ENCODE peak calls at places on chromosomes 4 and X, in five cellular contexts. R is lung, C is right lobe of liver, G is tibial artery, H is neural progenitor cell. M is an unnamed sample.

GRCh38 chr4:139609647-139610046 is 53.6 kb upstream of the SETD7 start:
- DNase-seq in R (no peak), C (no peak), G (no peak), H (no peak), M (peak; percentile 28)

GRCh38 chr4:81723044-81723884 is 251.6 kb upstream of the RASGEF1B start:
- DNase-seq in R (no peak), C (no peak), G (no peak), H (no peak), M (no peak)

GRCh38 chr4:13627185-13627605 is 330 bp downstream of the BOD1L1 start:
- DNase-seq in R (no peak), C (peak; percentile 59), G (no peak), H (no peak), M (no peak)

GRCh38 chrX:9785944-9786741 is at the start of gene SHROOM2:
- DNase-seq in R (no peak), C (peak; percentile 59), G (no peak), H (peak; percentile 73), M (peak; percentile 29)

GRCh38 chr4:139333046-139333445 is 30.8 kb upstream of the NDUFC1 start:
- DNase-seq in R (no peak), C (no peak), G (no peak), H (no peak), M (no peak)

GRCh38 chr4:165493359-165493758 is 114.6 kb downstream of the CPE start:
- DNase-seq in R (peak; percentile 60), C (peak; percentile 80), G (no peak), H (peak; percentile 91), M (peak; percentile 79)

GRCh38 chr4:2076908-2077534 is 17.9 kb downstream of the NAT8L start:
- DNase-seq in R (no peak), C (peak; percentile 41), G (peak; percentile 48), H (no peak), M (no peak)

GRCh38 chr4:101347267-101347556 is at the start of gene PPP3CA:
- DNase-seq in R (no peak), C (no peak), G (no peak), H (no peak), M (no peak)

GRCh38 chr4:25861422-25861926 is 1.3 kb downstream of the SEL1L3 start:
- DNase-seq in R (no peak), C (no peak), G (no peak), H (no peak), M (peak; percentile 67)

GRCh38 chr4:125187621-125188176 is 127.1 kb upstream of the FAT4 start:
- DNase-seq in R (no peak), C (no peak), G (no peak), H (no peak), M (peak; percentile 6)

GRCh38 chrX:105837227-105837626 is 14.9 kb downstream of the NRK start:
- DNase-seq in R (no peak), C (no peak), G (peak; percentile 79), H (peak; percentile 2), M (peak; percentile 46)

GRCh38 chrX:150238656-150239382 is 124.3 kb upstream of the MAMLD1 start:
- DNase-seq in R (peak; percentile 25), C (no peak), G (no peak), H (no peak), M (no peak)

GRCh38 chrX:69028006-69028760 is 137.1 kb downstream of the PJA1 start:
- DNase-seq in R (peak; percentile 26), C (no peak), G (no peak), H (no peak), M (no peak)

GRCh38 chr4:151992755-151993154 is 231.9 kb upstream of the GATB start:
- DNase-seq in R (no peak), C (no peak), G (no peak), H (no peak), M (no peak)

GRCh38 chrX:53086464-53086863 is 4.3 kb downstream of the TSPYL2 start:
- DNase-seq in R (peak; percentile 70), C (no peak), G (peak; percentile 86), H (no peak), M (no peak)

GRCh38 chrX:15680401-15680800 is 15.8 kb upstream of the CLTRN start:
- DNase-seq in R (no peak), C (no peak), G (no peak), H (no peak), M (peak; percentile 51)

GRCh38 chr4:132240094-132240493 is 909.0 kb upstream of the PCDH10 start:
- DNase-seq in R (no peak), C (no peak), G (no peak), H (no peak), M (no peak)

GRCh38 chr4:6682862-6683590 is 10.7 kb upstream of the S100P start:
- DNase-seq in R (no peak), C (no peak), G (no peak), H (no peak), M (no peak)

GRCh38 chr4:65971686-65972085 is 301.4 kb upstream of the EPHA5 start:
- DNase-seq in R (no peak), C (no peak), G (no peak), H (no peak), M (peak; percentile 60)

GRCh38 chrX:154074199-154074598 is 23.3 kb downstream of the MECP2 start:
- DNase-seq in R (no peak), C (no peak), G (no peak), H (no peak), M (peak; percentile 18)

DNA sequence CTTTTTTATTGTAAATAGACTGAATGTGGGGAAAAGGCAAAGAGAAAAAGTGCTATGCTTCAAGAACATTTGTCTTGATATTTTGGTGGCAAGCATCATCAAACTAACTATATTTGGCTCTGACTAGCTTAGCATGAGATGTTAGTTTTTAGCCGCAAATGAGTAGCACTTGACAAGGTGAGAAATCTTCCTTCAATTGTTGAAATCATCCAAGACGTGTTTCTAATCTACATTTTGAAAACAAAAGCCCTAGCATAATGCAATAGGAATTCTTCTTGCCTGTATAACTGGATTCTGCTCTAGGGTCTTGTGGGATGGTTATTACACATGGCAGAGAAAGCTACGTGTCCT is 92.5 kb downstream of the SORBS2 start:
- DNase-seq in R (no peak), C (no peak), G (no peak), H (no peak), M (no peak)
- H3K4me1 ChIP-seq in R (peaks cover 12% of the 10 kb centered on the region), C (no peaks in the 10 kb centered on the region), G (no peaks in the 10 kb centered on the region), H (peaks cover 15% of the 10 kb centered on the region), M (peaks cover 10% of the 10 kb centered on the region)

DNA sequence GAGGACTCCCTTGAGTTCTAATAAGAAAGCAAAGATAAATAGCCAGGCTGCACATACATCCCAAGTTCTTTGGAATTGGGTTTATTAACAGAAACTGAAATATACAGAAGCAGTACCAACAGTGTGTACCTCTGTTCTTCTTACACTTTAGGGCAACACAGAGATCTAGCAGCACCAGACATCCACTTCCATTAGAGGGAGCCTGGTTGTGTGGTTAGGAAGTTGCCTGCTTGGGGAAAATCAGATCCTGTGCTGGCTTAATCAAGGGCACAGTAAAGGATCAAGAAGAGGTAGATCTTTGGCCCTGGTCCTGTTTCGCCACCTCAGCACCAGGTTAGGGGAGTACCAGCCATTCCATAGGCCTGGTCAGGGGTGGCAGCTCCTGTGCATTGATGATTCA is 231.1 kb upstream of the ARHGAP24 start:
- DNase-seq in R (no peak), C (no peak), G (no peak), H (peak; percentile 28), M (peak; percentile 8)
- TF ChIP-seq CTCF in R (no peak), C (no peak), G (no peak), H (peak; percentile 40), M (no peak)

GRCh38 chrX:650274-650673 is 19.7 kb downstream of the SHOX start:
- DNase-seq in R (no peak), C (no peak), G (no peak), H (no peak), M (no peak)

GRCh38 chrX:646796-647195 is 16.2 kb downstream of the SHOX start:
- DNase-seq in R (no peak), C (no peak), G (no peak), H (no peak), M (no peak)

GRCh38 chrX:650801-651200 is 20.2 kb downstream of the SHOX start:
- DNase-seq in R (no peak), C (no peak), G (peak; percentile 13), H (no peak), M (no peak)

GRCh38 chrX:651922-652775 is 21.6 kb downstream of the SHOX start:
- DNase-seq in R (no peak), C (no peak), G (peak; percentile 28), H (peak; percentile 1), M (no peak)

DNA sequence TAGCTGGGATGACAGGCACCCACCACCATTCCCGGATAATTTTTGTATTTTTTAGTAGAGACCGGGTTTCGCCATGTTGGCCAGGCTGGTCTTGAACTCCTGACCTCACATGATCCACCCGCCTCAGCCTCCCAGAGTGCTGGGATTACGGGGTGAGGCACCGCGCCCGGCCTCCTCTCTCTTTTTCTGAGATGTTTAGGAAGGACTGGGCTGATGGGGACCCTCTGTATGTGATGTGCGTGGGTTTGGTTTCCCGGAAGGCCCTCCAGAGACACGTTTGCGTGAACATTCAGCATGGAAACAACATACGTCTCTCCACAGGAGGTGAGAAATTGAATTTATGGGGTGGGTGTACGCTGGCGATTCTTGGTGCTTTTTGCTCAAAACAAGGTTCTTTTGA is 18.6 kb downstream of the SHOX start:
- DNase-seq in R (no peak), C (no peak), G (no peak), H (no peak), M (no peak)
- H3K4me3 ChIP-seq in R (no peak overlapping the region), C (no peak overlapping the region), G (no peak overlapping the region), H (no peak overlapping the region), M (no peak overlapping the region)

DNA sequence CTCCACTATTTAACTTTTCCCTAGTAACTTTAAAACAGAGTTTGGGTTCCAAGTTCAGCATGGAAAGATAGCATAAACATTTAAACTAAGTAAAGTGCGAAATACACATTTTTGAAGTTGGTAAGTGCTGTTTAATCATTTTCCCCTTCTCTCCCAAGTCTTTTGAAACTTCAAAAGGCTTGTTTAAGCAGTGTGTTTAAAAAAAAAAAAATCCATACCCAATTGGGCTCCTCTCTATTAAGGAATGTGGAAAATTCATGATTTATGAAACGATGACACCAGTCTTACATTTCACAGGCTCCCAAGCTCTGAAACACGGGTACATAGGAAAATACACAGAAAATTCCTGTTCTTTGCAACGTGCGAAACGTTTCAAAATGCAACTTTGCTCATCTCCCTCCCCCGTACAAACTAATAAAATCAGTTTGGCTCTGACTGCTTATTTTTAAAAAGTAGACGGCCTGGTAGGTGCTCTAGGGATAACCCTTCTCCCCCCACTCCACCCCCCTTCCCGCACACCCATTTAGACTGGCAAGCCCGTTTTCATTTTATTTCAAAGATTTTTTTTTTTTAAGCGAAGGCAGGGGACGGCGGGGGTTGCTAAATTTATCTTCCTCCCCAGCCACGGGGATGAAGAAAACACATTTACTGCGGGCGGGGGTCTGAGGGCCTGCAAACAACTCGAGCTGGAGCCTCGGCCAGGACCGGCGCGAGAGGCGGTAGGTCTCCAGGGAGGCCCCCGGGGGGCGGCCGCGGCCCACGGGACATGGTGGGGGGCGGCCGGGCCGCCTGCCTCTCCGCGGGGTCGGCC is 789 bp upstream of the ZFX start:
- DNase-seq in R (peak; percentile 30), C (no peak), G (no peak), H (no peak), M (no peak)
- H3K4me1 ChIP-seq in R (peaks cover 6% of the 10 kb centered on the region), C (no peaks in the 10 kb centered on the region), G (no peaks in the 10 kb centered on the region), H (peaks cover 59% of the 10 kb centered on the region), M (peaks cover 52% of the 10 kb centered on the region)

DNA sequence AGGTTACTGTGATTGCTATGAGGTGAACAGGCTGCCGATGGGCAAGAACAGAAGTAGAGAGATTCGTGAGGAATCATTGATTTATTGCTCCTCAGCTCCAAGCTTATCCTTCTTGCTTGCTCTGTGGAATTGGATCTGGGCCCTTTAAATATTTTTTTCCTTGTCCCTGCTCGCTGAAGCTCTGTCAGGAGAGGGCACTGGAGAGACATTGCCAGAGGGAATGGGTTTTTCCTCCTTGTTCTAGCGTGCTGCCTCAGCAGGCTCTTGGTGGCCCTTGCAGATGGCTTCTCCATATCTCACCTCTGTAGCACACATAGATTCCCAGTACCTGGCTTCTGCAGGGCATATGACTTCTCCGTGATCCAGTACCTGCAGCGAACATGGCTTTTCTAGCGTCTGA is 67.4 kb downstream of the CNGA2 start:
- DNase-seq in R (no peak), C (no peak), G (no peak), H (no peak), M (no peak)
- TF ChIP-seq CTCF in R (no peak), C (peak; percentile 12), G (no peak), H (no peak), M (peak; percentile 17)

M was measured in cardiac muscle cell.